ENCODE peak calls at places on chromosomes 7 and 10, in five cellular contexts. J is prostate gland, K is breast epithelium, L is upper lobe of right lung, Z is AG04450. P is an unnamed sample.

GRCh38 chr7:93327006-93327633 is 95.0 kb downstream of the VPS50 start:
- DNase-seq in K (no peak), Z (peak), J (no peak), L (no peak), P (no peak)

GRCh38 chr10:12721334-12721733 is 280.2 kb downstream of the CCDC3 start:
- DNase-seq in J (no peak), K (no peak), L (no peak), Z (no peak), P (no peak)

GRCh38 chr10:77160679-77161078 is 476.9 kb downstream of the KCNMA1 start:
- DNase-seq in K (no peak), L (no peak), J (no peak), Z (peak), P (no peak)

GRCh38 chr7:128932862-128933821 is 4.6 kb upstream of the IRF5 start:
- DNase-seq in K (peak), J (no peak), L (peak), Z (no peak), P (no peak)

GRCh38 chr10:92567952-92568600 is 5.8 kb downstream of the IDE start:
- DNase-seq in K (no peak), J (no peak), Z (no peak), L (no peak), P (no peak)

GRCh38 chr10:124688889-124689670 is 55.1 kb downstream of the FAM53B start:
- DNase-seq in L (no peak), Z (no peak), J (no peak), K (no peak), P (no peak)

GRCh38 chr10:55793024-55793423 is 568.0 kb downstream of the ZWINT start:
- DNase-seq in J (no peak), K (no peak), L (no peak), Z (no peak), P (no peak)

GRCh38 chr10:47319798-47320197 is 2.5 kb upstream of the GDF2 start:
- DNase-seq in L (no peak), K (no peak), Z (no peak), J (no peak), P (no peak)

GRCh38 chr7:20831451-20831850 is 44.8 kb upstream of the SP8 start:
- DNase-seq in K (no peak), Z (no peak), L (no peak), J (no peak), P (no peak)

GRCh38 chr7:149202831-149203231 is 7.5 kb downstream of the ZNF282 start:
- DNase-seq in K (no peak), L (peak), J (no peak), Z (no peak), P (no peak)

GRCh38 chr10:60893231-60893630 is 50.8 kb downstream of the RHOBTB1 start:
- DNase-seq in Z (no peak), K (no peak), L (no peak), J (no peak), P (no peak)

GRCh38 chr10:60894816-60895215 is 49.2 kb downstream of the RHOBTB1 start:
- DNase-seq in J (no peak), K (no peak), Z (no peak), L (no peak), P (no peak)

GRCh38 chr10:60896033-60896432 is 48.0 kb downstream of the RHOBTB1 start:
- DNase-seq in Z (peak), J (no peak), K (no peak), L (no peak), P (no peak)

GRCh38 chr10:60890811-60891210 is 53.2 kb downstream of the RHOBTB1 start:
- DNase-seq in Z (no peak), L (no peak), K (no peak), J (no peak), P (no peak)

GRCh38 chr10:60892571-60892970 is 51.4 kb downstream of the RHOBTB1 start:
- DNase-seq in K (no peak), J (no peak), L (no peak), Z (no peak), P (no peak)
- TF ChIP-seq CTCF in K (no peak), J (no peak), L (no peak), Z (no peak), P (no peak)

DNA sequence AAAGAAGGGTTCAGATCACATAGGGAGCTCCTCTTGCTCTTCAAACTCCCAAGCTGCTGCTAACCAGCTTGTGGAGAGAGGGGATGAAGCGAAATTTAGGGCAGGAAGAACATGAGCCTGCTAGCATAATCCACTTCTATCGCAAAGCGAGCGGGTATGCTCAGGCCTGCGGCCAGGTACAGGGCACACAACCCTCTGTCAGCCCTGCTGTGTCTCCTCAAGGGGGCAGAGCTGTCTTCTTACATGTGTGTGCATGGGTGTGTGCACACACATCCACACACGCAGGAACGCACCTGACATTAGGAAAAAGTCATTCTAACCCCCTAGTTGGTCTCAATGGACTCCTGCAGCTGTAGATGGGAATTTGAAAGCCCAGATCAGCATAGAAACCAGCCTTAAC is 80.2 kb downstream of the PPP1R3C start:
- DNase-seq in Z (no peak), J (no peak), K (no peak), L (no peak), P (no peak)
- TF ChIP-seq CTCF in Z (peak), J (no peak), K (no peak), L (peak), P (no peak)

GRCh38 chr10:23081891-23082290 is 13.5 kb upstream of the MSRB2 start:
- DNase-seq in L (no peak), K (no peak), Z (no peak), J (no peak), P (no peak)
- TF ChIP-seq CTCF in L (peak), K (no peak), Z (peak), J (no peak), P (no peak)

DNA sequence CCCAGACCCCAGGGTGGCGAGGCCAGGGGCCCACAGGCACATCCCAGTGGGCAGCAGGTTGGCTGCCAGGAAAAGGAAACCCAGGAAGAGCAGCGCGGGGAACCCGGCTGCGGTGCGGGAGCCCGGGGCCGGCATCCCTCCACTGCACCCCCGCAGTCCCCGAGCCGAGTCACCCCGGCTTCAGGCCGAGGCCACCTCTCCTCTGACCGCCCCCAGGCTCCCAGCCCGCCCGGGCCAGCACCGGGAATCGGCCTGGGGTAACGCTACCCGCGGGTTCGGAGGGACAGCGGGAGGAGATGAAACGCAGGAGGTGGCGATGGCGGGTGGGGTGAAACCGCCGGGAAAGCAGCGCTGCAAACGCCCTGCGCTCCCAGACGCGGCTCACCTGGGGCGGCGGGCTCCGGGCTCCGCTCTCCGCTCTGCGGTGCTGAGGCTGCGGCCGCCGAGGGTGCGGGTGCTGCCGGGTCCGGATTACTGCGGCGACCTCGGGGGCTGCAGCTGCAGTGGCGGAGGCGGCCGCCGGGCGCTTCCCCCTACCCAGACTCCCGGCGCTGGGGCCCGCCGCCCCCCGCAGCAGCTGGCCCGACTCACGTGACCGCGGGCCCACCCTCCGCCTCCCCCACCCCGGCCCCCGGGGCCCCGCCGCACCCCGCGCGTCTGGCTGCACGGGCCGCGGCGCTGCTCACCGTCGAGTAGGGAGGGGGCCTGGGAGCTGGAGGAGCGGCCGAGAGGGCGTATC is at the start of gene SCRN1:
- DNase-seq in L (peak), J (peak), Z (no peak), K (no peak), P (peak)
- TF ChIP-seq CTCF in L (no peak), J (no peak), Z (no peak), K (no peak), P (no peak)

GRCh38 chr7:50364645-50365044 is 60.1 kb downstream of the IKZF1 start:
- DNase-seq in L (no peak), Z (no peak), K (no peak), J (no peak), P (no peak)
- TF ChIP-seq CTCF in L (no peak), Z (no peak), K (no peak), J (no peak), P (no peak)

GRCh38 chr10:289581-289980 is 154.3 kb downstream of the ZMYND11 start:
- DNase-seq in Z (no peak), K (no peak), J (no peak), L (no peak), P (no peak)

GRCh38 chr10:285216-285967 is 150.1 kb downstream of the ZMYND11 start:
- DNase-seq in L (no peak), J (no peak), Z (no peak), K (no peak), P (no peak)

GRCh38 chr10:287814-288213 is 152.6 kb downstream of the ZMYND11 start:
- DNase-seq in Z (no peak), L (no peak), J (no peak), K (no peak), P (no peak)

GRCh38 chr10:288605-289200 is 153.4 kb downstream of the ZMYND11 start:
- DNase-seq in Z (no peak), J (no peak), K (no peak), L (no peak), P (no peak)

DNA sequence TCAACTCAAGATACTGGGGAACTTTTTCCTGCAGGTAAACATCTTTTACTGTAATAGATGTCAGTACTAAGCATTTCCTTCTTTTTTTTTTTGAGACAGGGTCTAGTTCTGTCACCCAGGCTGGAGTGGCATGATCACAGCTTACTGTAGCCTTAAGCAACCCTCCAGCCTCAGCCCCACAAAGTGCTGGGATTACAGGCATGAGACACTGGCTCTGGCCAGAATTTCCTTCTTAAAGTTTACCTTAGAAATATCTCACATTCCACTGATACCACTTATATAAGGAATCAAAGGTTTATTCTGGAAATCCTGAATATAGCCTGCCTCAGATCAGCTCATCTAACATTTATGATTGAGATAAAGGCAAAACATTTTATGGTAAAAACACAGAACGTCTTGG is 151.8 kb downstream of the ZMYND11 start:
- DNase-seq in Z (peak), J (no peak), K (no peak), L (no peak), P (no peak)
- TF ChIP-seq CTCF in Z (no peak), J (no peak), K (no peak), L (no peak), P (no peak)

GRCh38 chr7:154759989-154760388 is 242.9 kb downstream of the PAXIP1 start:
- DNase-seq in K (no peak), J (no peak), Z (no peak), L (no peak), P (no peak)
- TF ChIP-seq CTCF in K (no peak), J (no peak), Z (no peak), L (no peak), P (no peak)

GRCh38 chr10:78424721-78425120 is 391.1 kb downstream of the RPS24 start:
- DNase-seq in K (no peak), Z (no peak), J (no peak), L (no peak), P (no peak)
- TF ChIP-seq CTCF in K (no peak), Z (peak), J (no peak), L (no peak), P (peak)

DNA sequence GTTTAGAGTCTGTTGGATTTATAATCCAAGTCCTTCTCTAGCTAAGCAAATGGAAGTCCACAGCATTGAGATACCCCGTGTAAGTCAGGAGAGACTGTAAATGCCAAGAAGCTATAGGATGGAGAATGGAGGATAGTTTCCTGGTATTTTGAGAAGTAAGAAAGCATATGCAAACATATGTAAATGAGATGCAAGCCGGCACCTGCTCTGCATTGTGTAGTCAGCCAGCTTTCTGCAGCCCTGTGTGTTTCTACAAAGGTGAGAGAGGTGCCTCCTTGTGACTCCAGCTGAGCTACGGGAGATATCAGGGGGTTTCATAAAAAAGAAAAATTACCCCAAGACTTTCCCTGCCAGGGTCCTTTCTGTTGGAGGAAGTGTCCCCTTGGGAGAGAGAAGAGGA is 176.3 kb downstream of the RPS24 start:
- DNase-seq in L (no peak), J (no peak), Z (no peak), K (no peak), P (no peak)
- TF ChIP-seq CTCF in L (no peak), J (no peak), Z (no peak), K (no peak), P (no peak)

DNA sequence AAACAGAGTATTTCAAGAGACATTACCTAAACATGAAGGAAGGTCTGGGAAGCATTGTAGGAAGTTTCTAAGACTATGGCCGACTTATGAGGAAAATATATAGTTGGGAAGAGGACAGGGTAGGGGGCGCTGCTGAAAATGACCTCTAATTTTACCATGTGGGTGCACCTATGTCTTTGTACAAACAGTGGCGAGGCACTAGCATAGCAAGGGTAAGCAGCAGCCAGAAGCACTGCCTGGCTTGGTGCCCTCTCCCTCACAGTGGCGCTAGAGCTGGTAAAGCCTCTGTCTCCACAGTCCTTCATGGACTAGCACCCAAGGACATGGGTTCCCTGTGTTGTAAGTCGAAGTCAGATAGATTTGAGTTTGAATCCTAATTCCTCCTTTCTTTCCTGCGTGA is 461.2 kb downstream of the INHBA start:
- DNase-seq in L (no peak), J (no peak), K (no peak), Z (no peak), P (no peak)
- TF ChIP-seq CTCF in L (no peak), J (no peak), K (no peak), Z (no peak), P (no peak)